ENCODE peak calls at places on chromosomes 12 and 14, in five cellular contexts. R is HCT116, P is C1 segment of cervical spinal cord, I is dorsolateral prefrontal cortex, B is Daoy. V is an unnamed sample.

GRCh38 chr14:67620217-67620789 is 583 bp downstream of the ARG2 start:
- DNase-seq in P (peak; percentile 20), R (no peak), B (peak; percentile 37), I (peak; percentile 74), V (peak; percentile 30)

GRCh38 chr12:76346798-76347420 is 1.3 kb downstream of the BBS10 start:
- DNase-seq in P (peak; percentile 3), B (peak; percentile 56), R (no peak), I (no peak), V (no peak)

GRCh38 chr12:41190360-41190759 is 2.2 kb downstream of the PDZRN4 start:
- DNase-seq in B (no peak), R (no peak), I (peak; percentile 49), P (no peak), V (peak; percentile 14)

GRCh38 chr14:78340250-78340649 is 170.1 kb downstream of the NRXN3 start:
- DNase-seq in I (no peak), R (no peak), P (no peak), B (no peak), V (no peak)

GRCh38 chr12:39713552-39713951 is 93.9 kb upstream of the ABCD2 start:
- DNase-seq in I (no peak), P (no peak), R (no peak), B (no peak), V (no peak)

GRCh38 chr14:77039285-77040058 is 11.0 kb upstream of the IRF2BPL start:
- DNase-seq in B (no peak), I (no peak), P (no peak), R (no peak), V (no peak)

GRCh38 chr14:72904840-72905561 is 11.1 kb upstream of the DPF3 start:
- DNase-seq in R (peak; percentile 44), B (peak; percentile 71), P (peak; percentile 35), I (peak; percentile 55), V (peak; percentile 58)

GRCh38 chr14:51365241-51365940 is 125.3 kb downstream of the TMX1 start:
- DNase-seq in I (no peak), B (no peak), P (no peak), R (no peak), V (no peak)

GRCh38 chr14:42804146-42804545 is 1197.5 kb downstream of the LRFN5 start:
- DNase-seq in R (no peak), B (no peak), I (no peak), P (no peak), V (no peak)

GRCh38 chr12:49811136-49811535 is 17.1 kb downstream of the NCKAP5L start:
- DNase-seq in P (no peak), I (no peak), B (no peak), R (no peak), V (no peak)

GRCh38 chr14:95488376-95489162 is 27.9 kb downstream of the SYNE3 start:
- DNase-seq in P (peak; percentile 44), R (no peak), B (no peak), I (no peak), V (peak; percentile 44)

GRCh38 chr12:94770777-94771176 is 120.4 kb upstream of the TMCC3 start:
- DNase-seq in B (no peak), P (no peak), R (no peak), I (no peak), V (no peak)

GRCh38 chr12:126708492-126708896 is 1558.5 kb upstream of the TMEM132C start:
- DNase-seq in R (no peak), P (no peak), I (no peak), B (peak; percentile 32), V (no peak)

GRCh38 chr14:94382099-94382498 is 6.3 kb downstream of the SERPINA1 start:
- DNase-seq in P (no peak), I (no peak), B (no peak), R (no peak), V (no peak)

GRCh38 chr12:90045559-90045958 is 336.9 kb upstream of the ATP2B1 start:
- DNase-seq in B (no peak), I (no peak), P (no peak), R (no peak), V (no peak)

GRCh38 chr12:12723681-12724420 is 6.7 kb downstream of the CDKN1B start:
- DNase-seq in B (peak; percentile 39), R (no peak), P (no peak), I (no peak), V (peak; percentile 38)

GRCh38 chr12:123364532-123365140 is at the start of gene SBNO1:
- DNase-seq in I (peak; percentile 84), B (peak; percentile 93), R (peak; percentile 75), P (no peak), V (peak; percentile 90)

GRCh38 chr14:31096255-31096654 is 70.1 kb upstream of the STRN3 start:
- DNase-seq in I (no peak), R (no peak), P (no peak), B (no peak), V (no peak)

GRCh38 chr12:5511644-5512584 is 80.0 kb downstream of the NTF3 start:
- DNase-seq in R (peak; percentile 18), I (no peak), P (no peak), B (peak; percentile 66), V (peak; percentile 26)

GRCh38 chr12:29088611-29089219 is 60.4 kb upstream of the FAR2 start:
- DNase-seq in B (no peak), R (no peak), P (no peak), I (no peak), V (peak; percentile 56)

GRCh38 chr12:117334855-117335587 is 26.4 kb downstream of the NOS1 start:
- DNase-seq in P (no peak), B (peak; percentile 77), R (no peak), I (no peak), V (no peak)

GRCh38 chr12:38155526-38156496 is 160.8 kb upstream of the ALG10B start:
- DNase-seq in P (no peak), I (no peak), R (no peak), B (no peak), V (no peak)

GRCh38 chr12:7123806-7124519 is 4.7 kb downstream of the RBP5 start:
- DNase-seq in R (no peak), I (no peak), B (no peak), P (no peak), V (no peak)

GRCh38 chr14:50545618-50546017 is 13.2 kb upstream of the MAP4K5 start:
- DNase-seq in I (no peak), R (no peak), P (no peak), B (no peak), V (no peak)

GRCh38 chr14:100428727-100429126 is 105.6 kb downstream of the SLC25A47 start:
- DNase-seq in B (peak; percentile 88), R (no peak), I (no peak), P (no peak), V (no peak)

GRCh38 chr12:65403188-65403587 is 124.7 kb downstream of the MSRB3 start:
- DNase-seq in B (no peak), I (no peak), R (no peak), P (no peak), V (no peak)

GRCh38 chr12:89833337-89834252 is 125.0 kb upstream of the ATP2B1 start:
- DNase-seq in B (no peak), I (no peak), R (no peak), P (no peak), V (no peak)

V was measured in trophoblast cell.